ENCODE peak calls at places on chromosomes 16 and 17, in four cellular contexts. T is tibial artery, Y is fibroblast of the aortic adventitia, G is MM.1S. U is an unnamed sample.

GRCh38 chr16:56672761-56673536 is 3.3 kb downstream of the MT1H start:
- DNase-seq in T (no peak), Y (no peak), G (no peak), U (no peak)

GRCh38 chr16:80006175-80006895 is 405.8 kb upstream of the MAF start:
- DNase-seq in T (no peak), Y (no peak), G (no peak), U (peak; percentile 58)

GRCh38 chr16:28899882-28900600 is 21.8 kb downstream of the ATP2A1 start:
- DNase-seq in T (no peak), Y (no peak), G (no peak), U (no peak)

GRCh38 chr17:27800522-27800921 is at the start of gene NOS2:
- DNase-seq in T (no peak), Y (no peak), G (no peak), U (no peak)

GRCh38 chr17:39700148-39700987 is 504 bp downstream of the ERBB2 start:
- DNase-seq in T (no peak), Y (peak; percentile 26), G (no peak), U (peak; percentile 22)

GRCh38 chr17:34154916-34155730 is 100.0 kb upstream of the CCL2 start:
- DNase-seq in T (no peak), Y (no peak), G (no peak), U (no peak)

GRCh38 chr17:9036336-9036735 is 15.0 kb downstream of the NTN1 start:
- DNase-seq in T (no peak), Y (no peak), G (no peak), U (no peak)

GRCh38 chr17:76793775-76794174 is 55.9 kb downstream of the MFSD11 start:
- DNase-seq in T (no peak), Y (peak; percentile 26), G (peak; percentile 67), U (peak; percentile 53)

GRCh38 chr17:19897108-19897854 is 29.5 kb upstream of the ULK2 start:
- DNase-seq in T (no peak), Y (no peak), G (no peak), U (no peak)

GRCh38 chr16:80265624-80266306 is 275.0 kb upstream of the DYNLRB2 start:
- DNase-seq in T (no peak), Y (peak; percentile 22), G (no peak), U (no peak)

GRCh38 chr16:27449434-27450188 is 47.6 kb downstream of the IL21R start:
- DNase-seq in T (no peak), Y (no peak), G (no peak), U (no peak)

GRCh38 chr17:6755731-6756184 is at the start of gene XAF1:
- DNase-seq in T (peak; percentile 40), Y (peak; percentile 71), G (peak; percentile 73), U (peak; percentile 87)

GRCh38 chr16:50884066-50884860 is 142.4 kb downstream of the CYLD start:
- DNase-seq in T (no peak), Y (no peak), G (no peak), U (no peak)

GRCh38 chr16:4463522-4464163 is 10.8 kb downstream of the NMRAL1 start:
- DNase-seq in T (no peak), Y (no peak), G (no peak), U (no peak)

GRCh38 chr17:14748036-14748715 is 447.3 kb downstream of the HS3ST3B1 start:
- DNase-seq in T (no peak), Y (no peak), G (no peak), U (no peak)

GRCh38 chr17:8593276-8593675 is 37.2 kb downstream of the MYH10 start:
- DNase-seq in T (no peak), Y (no peak), G (no peak), U (no peak)

GRCh38 chr17:80443916-80444708 is 29.1 kb downstream of the ENDOV start:
- DNase-seq in T (no peak), Y (no peak), G (no peak), U (no peak)

GRCh38 chr16:68265078-68265925 is 976 bp downstream of the SLC7A6 start:
- DNase-seq in T (peak; percentile 83), Y (peak; percentile 74), G (peak; percentile 39), U (peak; percentile 61)

GRCh38 chr17:21368545-21369246 is 7.5 kb upstream of the KCNJ12 start:
- DNase-seq in T (no peak), Y (no peak), G (no peak), U (no peak)

GRCh38 chr17:383771-384621 is 31.4 kb upstream of the RPH3AL start:
- DNase-seq in T (no peak), Y (no peak), G (no peak), U (no peak)

GRCh38 chr17:9408381-9408780 is 167.2 kb downstream of the STX8 start:
- DNase-seq in T (no peak), Y (peak; percentile 47), G (no peak), U (peak; percentile 55)

GRCh38 chr17:7560172-7561027 is 1.3 kb upstream of the SENP3 start:
- DNase-seq in T (peak; percentile 42), Y (peak; percentile 59), G (peak; percentile 75), U (peak; percentile 81)

GRCh38 chr16:69069504-69069903 is 35.9 kb upstream of the HAS3 start:
- DNase-seq in T (no peak), Y (no peak), G (no peak), U (no peak)

GRCh38 chr17:45851464-45851863 is 6.8 kb downstream of the SPPL2C start:
- DNase-seq in T (no peak), Y (no peak), G (peak; percentile 74), U (no peak)

GRCh38 chr17:40026816-40027613 is 11.8 kb downstream of the CSF3 start:
- DNase-seq in T (peak; percentile 76), Y (peak; percentile 84), G (peak; percentile 74), U (peak; percentile 88)

GRCh38 chr16:48334325-48334724 is 50.9 kb downstream of the SIAH1 start:
- DNase-seq in T (no peak), Y (no peak), G (no peak), U (no peak)

GRCh38 chr17:42097691-42098661 is at the start of gene ZNF385C:
- DNase-seq in T (no peak), Y (no peak), G (no peak), U (no peak)

GRCh38 chr17:43018008-43018853 is 4.0 kb downstream of the VAT1 start:
- DNase-seq in T (no peak), Y (no peak), G (no peak), U (peak; percentile 50)

GRCh38 chr17:65785109-65785508 is 223.7 kb upstream of the AXIN2 start:
- DNase-seq in T (no peak), Y (peak; percentile 98), G (no peak), U (peak; percentile 96)

GRCh38 chr16:76194621-76195015 is 82.6 kb upstream of the CNTNAP4 start:
- DNase-seq in T (no peak), Y (no peak), G (no peak), U (no peak)

DNA sequence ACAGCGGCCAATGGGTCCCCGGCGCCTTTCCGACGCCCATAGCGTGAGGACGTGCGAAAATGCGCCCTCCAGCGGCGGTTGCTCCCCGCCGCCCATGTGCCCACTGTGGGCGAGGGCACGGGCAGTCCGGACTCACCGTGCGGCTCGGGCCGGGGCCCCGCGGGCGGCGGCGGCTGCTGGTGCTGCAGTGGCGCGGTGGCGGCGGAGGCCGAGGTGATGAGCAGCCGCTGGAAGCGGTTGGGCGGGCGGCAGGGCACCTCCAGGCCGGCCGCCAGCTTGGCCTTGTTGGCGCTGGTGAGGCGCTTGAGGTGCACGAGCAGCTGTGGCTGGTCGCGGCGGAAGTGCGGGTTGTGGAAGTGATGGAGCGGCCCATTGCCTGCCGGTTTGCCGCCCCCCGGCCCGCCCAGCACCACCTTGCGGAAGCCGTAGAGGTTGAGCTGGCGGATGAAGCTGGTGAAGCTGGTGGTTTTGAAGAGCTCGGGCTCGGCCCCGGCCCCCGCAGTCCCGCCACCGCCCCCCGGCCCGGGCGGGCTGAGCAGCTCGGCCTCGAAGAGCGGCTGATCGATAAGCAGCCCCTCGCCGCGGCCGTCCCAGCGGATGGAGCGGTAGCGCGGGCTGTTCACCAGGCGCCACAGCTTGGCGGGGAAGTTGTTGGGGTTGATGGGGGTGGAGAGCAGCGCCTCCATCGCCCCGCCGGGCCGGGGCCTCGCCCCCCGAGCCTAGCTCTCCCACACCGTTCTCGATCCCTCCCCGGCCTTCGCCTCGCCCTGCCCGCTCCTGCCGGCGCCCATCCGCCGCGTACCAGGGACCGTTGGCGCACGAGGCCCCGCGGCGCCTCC is at the start of gene HSF5:
- DNase-seq in T (no peak), Y (no peak), G (no peak), U (peak; percentile 4)
- H3K4me3 ChIP-seq in T (no peak within 1 kb of the TSS), Y (no peak within 1 kb of the TSS), G (no peak within 1 kb of the TSS), U (peak within 1 kb of the TSS; percentile 26)

DNA sequence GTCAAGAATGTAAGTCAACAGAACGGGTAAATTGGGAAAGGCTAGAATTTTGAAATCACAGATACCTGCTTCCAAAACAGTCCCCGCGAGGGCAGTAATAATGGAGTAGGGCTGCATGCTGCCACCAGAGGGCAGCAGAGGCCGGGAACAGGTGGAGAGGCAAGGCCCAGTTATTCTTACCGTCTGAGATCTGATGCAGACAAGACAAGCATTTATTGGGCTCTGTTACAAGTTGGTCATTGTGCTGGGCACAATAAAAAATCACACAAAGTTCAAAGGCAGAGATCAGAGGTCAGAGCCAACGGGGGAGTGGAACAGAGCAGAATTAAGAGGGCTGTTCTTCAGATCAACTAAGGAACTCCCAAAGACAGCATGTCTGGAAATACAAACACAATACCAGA is 8.8 kb upstream of the MLKL start:
- DNase-seq in T (peak; percentile 74), Y (peak; percentile 78), G (peak; percentile 59), U (peak; percentile 86)
- TF ChIP-seq CTCF in T (peak; percentile 97), Y (peak; percentile 97), G (peak; percentile 82), U (peak; percentile 99)

GRCh38 chr16:49659356-49659755 is 196.6 kb downstream of the ZNF423 start:
- DNase-seq in T (no peak), Y (no peak), G (no peak), U (no peak)

GRCh38 chr16:49661465-49662187 is 194.3 kb downstream of the ZNF423 start:
- DNase-seq in T (no peak), Y (no peak), G (no peak), U (no peak)

GRCh38 chr16:49663081-49664057 is 192.5 kb downstream of the ZNF423 start:
- DNase-seq in T (peak; percentile 28), Y (peak; percentile 51), G (no peak), U (peak; percentile 10)

GRCh38 chr16:49660647-49661046 is 195.3 kb downstream of the ZNF423 start:
- DNase-seq in T (no peak), Y (no peak), G (no peak), U (no peak)

DNA sequence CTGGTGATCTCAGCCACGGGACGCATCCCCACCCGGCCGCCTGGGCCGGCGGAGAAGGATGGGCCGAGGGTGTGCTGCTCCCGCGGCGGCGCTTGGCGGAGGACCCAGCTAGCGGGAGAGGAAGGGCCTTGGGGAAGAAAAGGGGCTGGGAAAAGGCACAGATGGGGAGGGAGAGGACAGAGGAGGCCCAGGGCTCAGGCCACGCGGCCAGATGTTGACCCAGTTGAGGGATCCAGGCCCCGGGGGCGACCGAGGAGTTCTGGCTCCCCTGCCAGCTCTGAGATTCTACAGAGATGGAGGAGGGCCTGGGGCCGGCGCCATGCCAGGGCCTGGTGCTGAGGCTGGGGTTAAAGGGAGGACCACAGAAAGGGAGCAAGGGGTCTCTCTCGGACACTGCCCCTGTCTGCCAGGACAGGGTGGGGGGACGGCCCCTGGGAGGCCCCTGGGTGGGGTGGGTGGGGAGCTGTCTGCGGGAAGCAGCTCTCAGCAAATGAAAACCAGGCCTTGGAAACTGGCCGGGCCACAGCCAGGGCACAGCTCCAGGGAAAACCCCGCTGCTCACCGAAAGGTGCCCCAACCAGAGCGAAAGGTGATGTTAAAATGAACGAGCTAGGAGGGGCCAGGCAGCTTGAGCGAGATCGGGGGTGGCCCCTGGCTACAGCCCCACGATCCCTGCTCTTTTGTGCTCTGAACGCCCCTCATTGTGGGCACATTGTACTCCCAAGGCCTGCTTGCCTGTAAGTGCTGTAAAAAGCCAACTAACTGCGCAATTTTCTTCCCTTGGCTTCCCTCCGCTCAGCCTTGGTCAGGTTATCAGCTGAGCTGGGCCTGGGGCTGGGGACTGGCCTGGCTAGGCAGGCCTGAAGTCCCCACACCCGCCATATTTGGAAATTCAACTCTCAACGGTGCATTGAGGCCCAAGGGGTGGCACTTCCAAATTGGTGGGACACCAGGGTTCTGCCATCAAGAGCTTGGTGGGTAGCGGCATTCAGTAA is 191.4 kb downstream of the ZNF423 start:
- DNase-seq in T (no peak), Y (peak; percentile 38), G (no peak), U (no peak)
- H3K4me3 ChIP-seq in T (no peak overlapping the region), Y (peak overlapping the region; percentile 28), G (no peak overlapping the region), U (no peak overlapping the region)

GRCh38 chr17:29107933-29108805 is 65.2 kb downstream of the PIPOX start:
- DNase-seq in T (no peak), Y (no peak), G (no peak), U (peak; percentile 20)
- TF ChIP-seq CTCF in T (no peak), Y (no peak), G (no peak), U (no peak)